ENCODE peak calls at places on chromosomes 6 and 20, in four cellular contexts. J is endothelial cell of umbilical vein, H is K562, O is IMR-90. A is an unnamed sample. For H3K9me1, the result is how much of the 10 kb centered on the place peaks cover.

GRCh38 chr20:52105045-52105572 is 86.5 kb downstream of the ZFP64 start:
- DNase-seq in H (no peak), O (peak), J (peak), A (no peak)

GRCh38 chr6:117624869-117625481 is 22.7 kb upstream of the GOPC start:
- DNase-seq in O (no peak), J (no peak), H (no peak), A (no peak)

GRCh38 chr6:125193208-125193607 is 39.6 kb downstream of the TPD52L1 start:
- DNase-seq in J (no peak), O (no peak), H (no peak), A (peak)

GRCh38 chr6:77178821-77179220 is 284.5 kb downstream of the HTR1B start:
- DNase-seq in O (peak), H (no peak), J (no peak), A (no peak)

GRCh38 chr20:48294196-48294595 is 508.9 kb upstream of the SULF2 start:
- DNase-seq in H (no peak), O (peak), J (peak), A (no peak)

GRCh38 chr20:3766832-3767433 is 620 bp downstream of the ADISSP start:
- DNase-seq in J (no peak), O (no peak), H (peak), A (no peak)

GRCh38 chr20:62860391-62860923 is 1.2 kb downstream of the TCFL5 start:
- DNase-seq in J (peak), O (peak), H (no peak), A (no peak)

GRCh38 chr6:20686142-20686541 is 151.9 kb downstream of the CDKAL1 start:
- DNase-seq in J (no peak), H (no peak), O (no peak), A (no peak)

GRCh38 chr6:167479967-167480653 is 155.2 kb downstream of the TTLL2 start:
- DNase-seq in J (peak), O (no peak), H (no peak), A (no peak)

GRCh38 chr6:49978332-49979226 is 9.2 kb upstream of the DEFB113 start:
- DNase-seq in O (no peak), J (no peak), H (no peak), A (no peak)

GRCh38 chr20:4060054-4060795 is 44.9 kb upstream of the RNF24 start:
- DNase-seq in H (no peak), J (no peak), O (no peak), A (no peak)

GRCh38 chr6:45148711-45149341 is 179.3 kb upstream of the RUNX2 start:
- DNase-seq in J (no peak), H (no peak), O (peak), A (no peak)

GRCh38 chr20:9600562-9600961 is 86.2 kb downstream of the LAMP5 start:
- DNase-seq in J (no peak), O (no peak), H (no peak), A (no peak)

GRCh38 chr6:52617087-52617486 is 40.2 kb upstream of the TRAM2 start:
- DNase-seq in H (no peak), J (no peak), O (no peak), A (no peak)

GRCh38 chr6:26140254-26140966 is 53.2 kb downstream of the HFE start:
- DNase-seq in O (no peak), H (no peak), J (peak), A (no peak)

GRCh38 chr6:168828800-168829199 is 387.8 kb downstream of the SMOC2 start:
- DNase-seq in J (no peak), O (no peak), H (no peak), A (no peak)

GRCh38 chr20:3658019-3658707 is 5.0 kb downstream of the GFRA4 start:
- DNase-seq in H (no peak), J (no peak), O (no peak), A (no peak)

GRCh38 chr20:32031007-32031958 is 20.8 kb upstream of the HCK start:
- DNase-seq in O (peak), J (peak), H (peak), A (no peak)

GRCh38 chr6:34485321-34486060 is 19.6 kb downstream of the PACSIN1 start:
- DNase-seq in J (no peak), O (no peak), H (no peak), A (no peak)

GRCh38 chr20:47500554-47500953 is 1.1 kb upstream of the NCOA3 start:
- DNase-seq in O (no peak), H (peak), J (no peak), A (no peak)

GRCh38 chr20:16001286-16001685 is 572.0 kb downstream of the KIF16B start:
- DNase-seq in H (no peak), O (no peak), J (no peak), A (no peak)

GRCh38 chr20:54201268-54201846 is 6.5 kb upstream of the PFDN4 start:
- DNase-seq in O (no peak), H (no peak), J (no peak), A (no peak)
- H3K9me1 ChIP-seq in O (under half), H (under half), J (under half), A (under half)

DNA sequence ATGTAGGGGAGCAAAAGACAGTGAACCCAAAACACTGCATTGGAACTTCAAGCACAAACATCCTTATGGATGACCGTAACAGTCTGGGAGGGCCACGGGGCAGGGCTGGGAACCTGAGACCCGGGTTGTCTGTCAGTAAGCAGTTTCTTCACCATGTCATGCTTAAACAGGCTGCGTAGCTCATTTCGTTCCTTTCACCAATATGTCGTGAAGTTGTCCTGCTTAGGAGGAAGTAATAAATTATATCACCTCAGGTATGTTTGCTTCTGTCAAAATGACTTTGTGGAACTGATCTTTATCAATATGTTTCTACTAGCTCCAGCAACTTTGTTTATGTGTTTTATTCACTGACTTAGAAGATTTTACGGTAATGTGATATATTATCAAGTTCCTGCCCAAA is 12.4 kb upstream of the MAK start:
- DNase-seq in J (no peak), H (peak), O (no peak), A (no peak)
- H3K4me3 ChIP-seq in J (no peak), H (no peak), O (no peak), A (no peak)

DNA sequence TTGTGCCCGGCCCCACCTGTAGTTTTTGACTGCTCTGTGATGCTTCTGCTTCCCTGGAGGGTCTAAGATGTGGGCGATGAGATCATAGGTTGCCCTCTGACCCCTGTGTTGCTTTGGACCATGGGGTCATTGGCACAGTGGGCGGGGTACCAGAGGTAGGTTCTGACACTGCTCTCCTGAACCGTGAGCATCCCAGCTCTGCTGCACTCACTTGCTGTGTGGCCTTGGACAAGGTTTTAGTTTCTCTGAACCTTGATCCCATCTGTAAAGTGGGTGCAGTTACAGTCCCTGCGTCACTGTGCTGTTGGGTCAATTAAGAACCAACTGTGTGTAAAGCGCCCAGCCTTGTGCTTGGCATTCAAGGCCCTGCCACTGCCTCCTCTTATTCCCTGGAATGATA is 30.9 kb downstream of the SRC start:
- DNase-seq in O (no peak), H (no peak), J (no peak), A (no peak)
- H3K9ac ChIP-seq in O (no peak), H (no peak), J (no peak), A (no peak)

DNA sequence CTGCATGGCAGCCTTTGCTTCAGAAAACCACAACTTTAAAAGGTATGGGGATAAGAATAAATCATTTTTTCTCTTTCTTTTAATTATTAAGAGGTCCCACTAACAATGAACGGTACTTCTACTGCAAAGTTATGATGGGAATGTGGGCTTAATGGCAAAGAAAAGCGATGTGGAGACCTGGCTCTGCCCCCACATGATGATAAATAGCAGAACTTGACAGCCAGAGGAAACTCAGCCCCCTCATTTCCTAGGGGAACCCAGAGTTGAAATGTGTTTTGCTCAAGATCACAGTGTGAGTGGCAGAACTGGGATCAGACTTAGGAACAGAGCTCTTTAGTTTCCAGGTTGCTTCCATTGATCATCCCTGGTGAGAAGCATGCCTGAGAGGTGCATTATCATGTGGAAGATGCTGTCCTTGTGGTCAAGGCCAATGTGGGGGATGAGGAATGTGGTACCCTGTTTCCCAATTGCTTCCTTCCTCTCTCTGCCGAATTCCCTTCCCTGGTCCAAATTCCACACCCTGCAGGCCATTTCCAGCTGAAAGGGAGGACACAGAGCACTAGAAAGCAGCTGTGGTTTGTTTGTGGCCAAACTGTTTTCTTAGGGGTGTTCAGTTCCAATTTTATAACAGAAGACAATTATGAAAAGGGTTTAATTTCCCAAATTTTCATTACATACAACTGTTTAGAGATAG is 65.9 kb downstream of the BACH2 start:
- DNase-seq in O (no peak), J (peak), H (no peak), A (no peak)
- H3K9me1 ChIP-seq in O (under half), J (under half), H (under half), A (under half)

GRCh38 chr6:72709436-72709835 is 87.6 kb downstream of the KCNQ5 start:
- DNase-seq in O (no peak), J (no peak), H (no peak), A (no peak)

GRCh38 chr6:72720464-72720863 is 98.6 kb downstream of the KCNQ5 start:
- DNase-seq in H (no peak), O (peak), J (no peak), A (no peak)

GRCh38 chr6:72716916-72717315 is 95.1 kb downstream of the KCNQ5 start:
- DNase-seq in J (no peak), H (no peak), O (no peak), A (no peak)

GRCh38 chr6:72712921-72713320 is 91.1 kb downstream of the KCNQ5 start:
- DNase-seq in O (peak), H (no peak), J (no peak), A (no peak)

DNA sequence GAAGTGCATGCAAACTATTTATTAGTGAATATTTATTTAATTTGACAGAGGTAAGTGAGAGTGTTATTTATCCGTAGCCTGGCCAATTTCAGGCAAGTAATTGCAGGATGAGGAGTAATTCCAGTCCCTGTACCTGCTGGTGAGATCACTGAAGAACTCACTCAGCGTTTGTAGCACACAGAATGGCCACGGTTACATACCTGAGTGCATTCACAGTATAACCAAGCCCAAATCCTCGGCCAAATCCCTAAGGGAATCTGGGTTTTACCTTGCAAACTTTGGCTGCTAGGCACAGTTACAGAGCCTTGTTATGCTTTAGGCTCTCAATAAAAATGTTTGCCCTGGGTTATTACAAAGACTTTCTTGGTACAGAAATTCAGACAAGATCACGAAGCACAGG is 93.3 kb downstream of the KCNQ5 start:
- DNase-seq in O (no peak), H (no peak), J (no peak), A (no peak)
- H3K4me3 ChIP-seq in O (no peak), H (no peak), J (no peak), A (no peak)

GRCh38 chr6:133062702-133063319 is 178.3 kb upstream of the EYA4 start:
- DNase-seq in O (peak), H (no peak), J (no peak), A (no peak)

GRCh38 chr6:133067960-133068359 is 173.2 kb upstream of the EYA4 start:
- DNase-seq in H (no peak), O (no peak), J (no peak), A (no peak)

GRCh38 chr6:133057352-133057751 is 183.8 kb upstream of the EYA4 start:
- DNase-seq in O (no peak), H (no peak), J (no peak), A (no peak)

DNA sequence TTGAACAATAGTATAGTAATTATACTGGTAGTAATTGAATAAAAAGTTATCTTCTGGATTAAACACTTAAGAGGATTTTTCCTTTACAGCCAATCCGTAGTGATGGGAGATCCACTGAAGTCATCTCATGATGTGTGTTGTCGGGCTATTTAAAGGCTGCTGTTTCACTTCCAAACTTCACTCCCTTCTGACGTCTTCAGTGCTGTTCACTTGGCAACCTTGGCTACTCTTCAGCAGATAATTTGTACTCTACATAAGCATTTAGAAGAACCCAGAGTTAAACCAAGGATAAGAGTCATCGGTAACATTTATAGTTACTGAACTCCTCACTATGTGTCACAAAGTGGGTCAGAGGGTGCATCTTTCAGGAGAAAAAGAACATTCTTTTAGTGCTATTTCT is 179.1 kb upstream of the EYA4 start:
- DNase-seq in H (no peak), O (peak), J (no peak), A (no peak)
- H3K9ac ChIP-seq in H (no peak), O (no peak), J (no peak), A (no peak)